ENCODE peak calls at places on chromosome 15, in ten cellular contexts. H, T, S, X, O, F, L, R, Q and Z are unnamed samples.

GRCh38 chr15:60798821-60799220 is 319.9 kb upstream of the ICE2 start:
- DNase-seq in H (no peak), T (peak), S (no peak), X (no peak), O (no peak), F (no peak), L (no peak), R (no peak), Q (no peak), Z (no peak)

GRCh38 chr15:73941871-73942635 is 15.8 kb downstream of the LOXL1 start:
- DNase-seq in H (no peak), T (no peak), S (no peak), X (no peak), O (peak), F (no peak), L (no peak), R (no peak), Q (no peak), Z (no peak)

GRCh38 chr15:79329186-79329611 is 18.3 kb downstream of the TMED3 start:
- DNase-seq in H (no peak), T (peak), S (no peak), X (no peak), O (no peak), F (no peak), L (no peak), R (peak), Q (no peak), Z (no peak)

GRCh38 chr15:89971592-89971997 is 29.5 kb upstream of the ZNF710 start:
- DNase-seq in H (peak), T (no peak), S (peak), X (peak), O (peak), F (peak), L (peak), R (peak), Q (peak), Z (no peak)

GRCh38 chr15:74657846-74658245 is 38.0 kb downstream of the EDC3 start:
- DNase-seq in H (no peak), T (no peak), S (no peak), X (no peak), O (no peak), F (no peak), L (no peak), R (no peak), Q (no peak), Z (no peak)

GRCh38 chr15:60507596-60508424 is 28.9 kb upstream of the ICE2 start:
- DNase-seq in H (no peak), T (peak), S (peak), X (no peak), O (peak), F (no peak), L (peak), R (peak), Q (peak), Z (no peak)

GRCh38 chr15:71329509-71330260 is 214.4 kb downstream of the THSD4 start:
- DNase-seq in H (no peak), T (no peak), S (no peak), X (no peak), O (no peak), F (no peak), L (no peak), R (peak), Q (peak), Z (no peak)

GRCh38 chr15:89494006-89494405 is 2.4 kb downstream of the RHCG start:
- DNase-seq in H (no peak), T (no peak), S (no peak), X (no peak), O (no peak), F (no peak), L (no peak), R (no peak), Q (no peak), Z (no peak)

GRCh38 chr15:75578206-75578947 is 738 bp downstream of the PTPN9 start:
- DNase-seq in H (peak), T (no peak), S (peak), X (no peak), O (peak), F (peak), L (peak), R (peak), Q (no peak), Z (no peak)

GRCh38 chr15:52514482-52514881 is 14.2 kb downstream of the MYO5A start:
- DNase-seq in H (no peak), T (no peak), S (no peak), X (no peak), O (no peak), F (no peak), L (no peak), R (no peak), Q (no peak), Z (no peak)

GRCh38 chr15:39509941-39510845 is 70.7 kb upstream of the THBS1 start:
- DNase-seq in H (peak), T (no peak), S (no peak), X (no peak), O (no peak), F (no peak), L (no peak), R (no peak), Q (no peak), Z (no peak)

GRCh38 chr15:27514526-27514925 is 543.5 kb downstream of the GABRG3 start:
- DNase-seq in H (no peak), T (no peak), S (no peak), X (no peak), O (no peak), F (no peak), L (no peak), R (no peak), Q (no peak), Z (no peak)

GRCh38 chr15:88900309-88900981 is 5.1 kb upstream of the HAPLN3 start:
- DNase-seq in H (no peak), T (no peak), S (no peak), X (no peak), O (no peak), F (no peak), L (no peak), R (peak), Q (no peak), Z (no peak)

GRCh38 chr15:40593130-40593529 is 919 bp upstream of the KNL1 start:
- DNase-seq in H (no peak), T (no peak), S (no peak), X (no peak), O (peak), F (no peak), L (no peak), R (no peak), Q (no peak), Z (no peak)

GRCh38 chr15:101141926-101142527 is 109.8 kb downstream of the CHSY1 start:
- DNase-seq in H (no peak), T (no peak), S (no peak), X (no peak), O (no peak), F (no peak), L (no peak), R (no peak), Q (no peak), Z (no peak)

GRCh38 chr15:60444289-60444912 is 34.5 kb downstream of the ICE2 start:
- DNase-seq in H (no peak), T (no peak), S (no peak), X (no peak), O (no peak), F (no peak), L (no peak), R (peak), Q (no peak), Z (no peak)

GRCh38 chr15:71435552-71435951 is 320.3 kb downstream of the THSD4 start:
- DNase-seq in H (no peak), T (no peak), S (no peak), X (no peak), O (no peak), F (no peak), L (no peak), R (no peak), Q (no peak), Z (no peak)

GRCh38 chr15:40310993-40311392 is 3.3 kb upstream of the PLCB2 start:
- DNase-seq in H (no peak), T (no peak), S (no peak), X (no peak), O (no peak), F (no peak), L (no peak), R (no peak), Q (no peak), Z (no peak)

GRCh38 chr15:35663956-35664355 is 118.0 kb upstream of the DPH6 start:
- DNase-seq in H (no peak), T (no peak), S (no peak), X (no peak), O (no peak), F (no peak), L (no peak), R (no peak), Q (no peak), Z (no peak)

GRCh38 chr15:46636220-46636619 is 1001.4 kb downstream of the SQOR start:
- DNase-seq in H (no peak), T (no peak), S (no peak), X (no peak), O (no peak), F (no peak), L (no peak), R (no peak), Q (no peak), Z (no peak)

GRCh38 chr15:82680200-82681102 is 29.2 kb downstream of the AP3B2 start:
- DNase-seq in H (no peak), T (no peak), S (peak), X (peak), O (peak), F (peak), L (peak), R (peak), Q (no peak), Z (no peak)

GRCh38 chr15:74768771-74769342 is 13.0 kb upstream of the CSK start:
- DNase-seq in H (peak), T (no peak), S (peak), X (peak), O (peak), F (peak), L (peak), R (peak), Q (peak), Z (no peak)

GRCh38 chr15:71465109-71465508 is 345.2 kb upstream of the NR2E3 start:
- DNase-seq in H (no peak), T (no peak), S (no peak), X (no peak), O (no peak), F (no peak), L (no peak), R (no peak), Q (no peak), Z (no peak)

GRCh38 chr15:25717116-25717755 is 145.9 kb downstream of the ATP10A start:
- DNase-seq in H (no peak), T (no peak), S (no peak), X (no peak), O (no peak), F (no peak), L (no peak), R (no peak), Q (no peak), Z (no peak)

GRCh38 chr15:96403071-96403470 is 72.6 kb downstream of the NR2F2 start:
- DNase-seq in H (no peak), T (no peak), S (no peak), X (no peak), O (no peak), F (no peak), L (no peak), R (no peak), Q (no peak), Z (no peak)

GRCh38 chr15:34436956-34437442 is 609 bp downstream of the GOLGA8A start:
- DNase-seq in H (peak), T (no peak), S (peak), X (no peak), O (peak), F (peak), L (peak), R (no peak), Q (no peak), Z (no peak)

GRCh38 chr15:90681480-90681879 is 35.7 kb upstream of the BLM start:
- DNase-seq in H (no peak), T (peak), S (no peak), X (no peak), O (no peak), F (no peak), L (no peak), R (no peak), Q (no peak), Z (no peak)

GRCh38 chr15:28989239-28989830 is 103.6 kb downstream of the APBA2 start:
- DNase-seq in H (no peak), T (no peak), S (no peak), X (no peak), O (peak), F (peak), L (no peak), R (peak), Q (no peak), Z (no peak)
- TF ChIP-seq CTCF in H (no peak), T (peak), S (no peak), X (no peak), O (no peak), F (peak), L (peak), R (no peak), Q (peak), Z (no peak)

GRCh38 chr15:100111103-100112060 is 230.4 kb downstream of the ADAMTS17 start:
- DNase-seq in H (peak), T (peak), S (no peak), X (no peak), O (no peak), F (no peak), L (no peak), R (peak), Q (peak), Z (no peak)
- TF ChIP-seq CTCF in H (no peak), T (no peak), S (no peak), X (no peak), O (no peak), F (no peak), L (no peak), R (no peak), Q (no peak), Z (no peak)

DNA sequence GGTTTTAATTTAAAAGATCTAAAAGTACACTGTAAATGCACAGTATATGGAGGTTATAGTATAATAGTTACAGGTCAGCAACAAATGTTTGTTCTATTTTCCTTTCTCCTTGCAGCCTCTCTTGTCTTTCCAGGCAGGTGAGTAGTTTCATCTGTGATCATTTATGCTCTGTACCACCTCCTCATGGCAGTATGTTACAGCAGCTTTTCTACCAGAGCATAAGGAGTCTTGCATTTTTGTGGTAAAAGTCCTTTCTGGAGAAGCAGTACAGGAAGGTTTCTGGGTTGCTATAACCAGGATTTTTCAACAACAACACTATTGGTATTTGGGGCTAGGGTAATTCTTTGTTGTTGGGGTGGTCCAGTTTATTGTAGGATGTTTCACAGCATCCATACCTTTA is 59.5 kb downstream of the ZNF609 start:
- DNase-seq in H (no peak), T (no peak), S (no peak), X (no peak), O (no peak), F (no peak), L (no peak), R (no peak), Q (no peak), Z (no peak)
- TF ChIP-seq CTCF in H (no peak), T (peak), S (no peak), X (no peak), O (no peak), F (no peak), L (peak), R (no peak), Q (peak), Z (no peak)

GRCh38 chr15:55110446-55110845 is 86.3 kb downstream of the RSL24D1 start:
- DNase-seq in H (no peak), T (no peak), S (no peak), X (no peak), O (peak), F (no peak), L (no peak), R (no peak), Q (no peak), Z (no peak)

GRCh38 chr15:55106155-55106554 is 90.6 kb downstream of the RSL24D1 start:
- DNase-seq in H (no peak), T (no peak), S (no peak), X (no peak), O (no peak), F (no peak), L (no peak), R (no peak), Q (no peak), Z (no peak)

GRCh38 chr15:55108448-55108847 is 88.3 kb downstream of the RSL24D1 start:
- DNase-seq in H (no peak), T (no peak), S (no peak), X (no peak), O (no peak), F (no peak), L (no peak), R (no peak), Q (no peak), Z (no peak)

GRCh38 chr15:55108858-55109518 is 87.8 kb downstream of the RSL24D1 start:
- DNase-seq in H (peak), T (no peak), S (peak), X (peak), O (peak), F (peak), L (peak), R (peak), Q (peak), Z (peak)
- TF ChIP-seq CTCF in H (peak), T (peak), S (peak), X (no peak), O (peak), F (peak), L (peak), R (peak), Q (peak), Z (peak)

GRCh38 chr15:69951511-69952209 is 146.1 kb downstream of the TLE3 start:
- DNase-seq in H (no peak), T (no peak), S (no peak), X (no peak), O (no peak), F (no peak), L (no peak), R (no peak), Q (no peak), Z (no peak)
- TF ChIP-seq CTCF in H (no peak), T (peak), S (no peak), X (no peak), O (no peak), F (no peak), L (no peak), R (no peak), Q (no peak), Z (no peak)

DNA sequence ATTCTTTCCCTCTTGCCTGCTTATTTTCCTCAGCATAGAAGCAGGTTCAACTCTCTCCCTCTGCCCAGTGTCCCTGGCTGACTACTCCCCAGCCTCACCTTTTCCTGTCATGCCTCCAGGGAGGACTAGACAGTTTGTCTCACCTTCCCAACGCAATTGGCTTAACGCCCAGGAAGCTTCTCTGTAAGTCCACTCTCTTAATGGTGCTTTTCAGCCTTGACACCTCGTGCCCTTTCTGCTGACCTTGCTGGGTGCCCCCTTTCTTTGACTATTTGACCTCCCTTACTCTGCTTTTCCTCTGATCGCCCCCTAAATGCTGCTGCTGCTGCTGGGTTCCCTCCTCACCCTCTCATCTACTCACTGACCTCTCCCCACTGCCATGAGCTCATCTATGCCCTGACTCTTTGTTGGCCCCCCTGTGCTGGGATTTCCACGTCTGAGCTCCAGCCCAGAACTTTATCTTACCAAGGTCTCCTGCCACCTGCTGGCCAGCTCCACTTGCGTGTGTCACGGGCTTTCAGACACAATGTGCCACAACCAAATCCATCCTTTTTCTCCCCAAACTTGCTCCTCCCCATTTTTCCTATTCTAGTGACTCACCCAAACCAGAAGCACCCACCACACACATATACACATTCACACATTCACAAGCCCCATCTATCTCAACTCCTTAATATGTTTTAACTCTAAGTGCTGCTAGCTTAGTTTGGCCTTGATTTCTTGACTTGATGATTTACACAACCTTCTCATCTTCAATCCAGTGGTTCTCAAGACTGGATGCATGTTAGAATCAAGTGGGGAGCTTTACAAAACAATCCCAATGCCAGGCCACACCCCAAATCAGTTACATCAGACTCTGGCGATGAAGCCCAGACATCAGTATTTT is 16.6 kb downstream of the EPB42 start:
- DNase-seq in H (peak), T (peak), S (peak), X (no peak), O (peak), F (peak), L (no peak), R (peak), Q (peak), Z (no peak)
- TF ChIP-seq CTCF in H (peak), T (peak), S (peak), X (no peak), O (peak), F (peak), L (peak), R (peak), Q (peak), Z (peak)

GRCh38 chr15:77838061-77838460 is 205.3 kb upstream of the LINGO1 start:
- DNase-seq in H (no peak), T (no peak), S (no peak), X (no peak), O (no peak), F (no peak), L (no peak), R (no peak), Q (no peak), Z (peak)

GRCh38 chr15:77837649-77838025 is 204.9 kb upstream of the LINGO1 start:
- DNase-seq in H (no peak), T (no peak), S (no peak), X (no peak), O (no peak), F (no peak), L (no peak), R (no peak), Q (no peak), Z (peak)

GRCh38 chr15:77839431-77839830 is 206.7 kb upstream of the LINGO1 start:
- DNase-seq in H (no peak), T (no peak), S (no peak), X (no peak), O (no peak), F (no peak), L (no peak), R (no peak), Q (no peak), Z (no peak)

GRCh38 chr15:77839970-77840609 is 207.4 kb upstream of the LINGO1 start:
- DNase-seq in H (no peak), T (no peak), S (no peak), X (no peak), O (no peak), F (no peak), L (no peak), R (no peak), Q (no peak), Z (peak)

GRCh38 chr15:77838595-77838994 is 205.9 kb upstream of the LINGO1 start:
- DNase-seq in H (no peak), T (no peak), S (no peak), X (no peak), O (no peak), F (no peak), L (no peak), R (no peak), Q (no peak), Z (peak)
- TF ChIP-seq CTCF in H (no peak), T (no peak), S (no peak), X (no peak), O (no peak), F (no peak), L (no peak), R (no peak), Q (no peak), Z (no peak)

DNA sequence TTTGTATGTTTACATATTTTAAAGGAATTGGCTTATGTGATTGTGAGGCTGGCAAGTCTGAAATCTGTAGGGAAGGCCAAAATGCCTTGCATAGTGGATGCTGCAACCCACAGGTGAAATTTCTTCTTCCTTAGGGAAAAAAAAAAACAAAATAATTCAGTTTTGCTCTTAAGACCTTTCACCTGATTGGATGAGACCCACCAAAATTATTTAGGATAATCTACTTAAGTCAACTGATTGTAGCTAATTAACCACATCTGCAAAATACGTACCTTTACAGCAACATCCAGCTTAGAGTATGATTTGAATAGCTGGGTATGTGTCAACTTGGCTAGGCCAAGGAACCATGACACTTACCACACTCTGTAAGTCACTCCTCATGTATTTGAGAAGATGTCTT is 6.9 kb upstream of the RFX7 start:
- DNase-seq in H (no peak), T (no peak), S (no peak), X (no peak), O (no peak), F (no peak), L (no peak), R (no peak), Q (no peak), Z (no peak)
- TF ChIP-seq CTCF in H (no peak), T (no peak), S (no peak), X (no peak), O (no peak), F (no peak), L (no peak), R (no peak), Q (no peak), Z (no peak)

GRCh38 chr15:92595506-92596337 is 59.9 kb downstream of the FAM174B start:
- DNase-seq in H (no peak), T (no peak), S (no peak), X (peak), O (no peak), F (no peak), L (no peak), R (no peak), Q (no peak), Z (no peak)
- TF ChIP-seq CTCF in H (peak), T (no peak), S (no peak), X (no peak), O (no peak), F (no peak), L (no peak), R (no peak), Q (no peak), Z (no peak)